ENCODE peak calls at places on chromosomes 11 and 22, in ten cellular contexts. V is IMR-90; R is substantia nigra; A is NCI-H1092 treated with DMSO at 0.1 percent for 48 hours; E is NCI-H2029 treated with DMSO at 0.1 percent for 48 hours; M is NCI-H1694 treated with DMSO at 0.1 percent for 48 hours; X is sciatic nerve; W is globus pallidus; Z is left lung; D is activated CD4-positive, CD25-positive, alpha-beta regulatory T cell treated with anti-CD3 and anti-CD28 coated beads, Interleukin-2, amount 50 U/mL, for 16 hours. N is an unnamed sample.

GRCh38 chr11:12290477-12290922 is 86.9 kb upstream of the PARVA start:
- DNase-seq in D (no peak), W (no peak), M (no peak), A (no peak), E (no peak), V (no peak), Z (no peak), R (no peak), X (no peak), N (no peak)

GRCh38 chr11:113949891-113950290 is 25.0 kb upstream of the HTR3A start:
- DNase-seq in Z (no peak), X (no peak), R (no peak), V (no peak), D (no peak), E (no peak), W (no peak), A (no peak), M (no peak), N (no peak)

GRCh38 chr11:88827018-88827676 is 238.6 kb downstream of the GRM5 start:
- DNase-seq in Z (no peak), M (no peak), D (no peak), W (no peak), R (no peak), X (no peak), A (no peak), V (no peak), E (no peak), N (no peak)

GRCh38 chr11:35635933-35636332 is 17.7 kb downstream of the FJX1 start:
- DNase-seq in D (no peak), E (no peak), M (no peak), A (no peak), W (no peak), R (no peak), Z (no peak), X (no peak), V (no peak), N (no peak)

GRCh38 chr11:86938900-86939880 is 16.0 kb downstream of the FZD4 start:
- DNase-seq in V (peak), W (peak), D (no peak), Z (no peak), E (peak), M (peak), A (peak), R (no peak), X (no peak), N (no peak)

GRCh38 chr22:46848227-46848626 is 85.8 kb downstream of the TBC1D22A start:
- DNase-seq in R (no peak), E (no peak), W (no peak), Z (no peak), D (no peak), M (no peak), A (no peak), V (peak), X (no peak), N (no peak)

GRCh38 chr11:113960702-113961330 is 14.1 kb upstream of the HTR3A start:
- DNase-seq in X (no peak), V (no peak), M (no peak), W (no peak), A (no peak), Z (no peak), R (no peak), D (no peak), E (peak), N (no peak)

GRCh38 chr11:32451808-32452207 is 16.5 kb upstream of the WT1 start:
- DNase-seq in Z (no peak), E (no peak), R (no peak), A (no peak), M (no peak), W (peak), X (no peak), V (no peak), D (no peak), N (no peak)

GRCh38 chr11:112174789-112175595 is at the start of gene BCO2:
- DNase-seq in Z (peak), R (peak), D (no peak), A (peak), X (peak), E (peak), M (no peak), V (peak), W (peak), N (peak)

GRCh38 chr22:44584256-44584902 is 86.3 kb upstream of the RTL6 start:
- DNase-seq in V (no peak), M (no peak), Z (peak), A (no peak), D (no peak), R (no peak), E (no peak), W (no peak), X (peak), N (no peak)

GRCh38 chr11:57513911-57514537 is 1.5 kb downstream of the SLC43A1 start:
- DNase-seq in E (no peak), D (no peak), A (peak), M (no peak), W (no peak), V (peak), R (peak), Z (peak), X (peak), N (peak)

GRCh38 chr11:58573451-58574104 is 2.1 kb downstream of the LPXN start:
- DNase-seq in V (peak), M (no peak), Z (no peak), D (peak), W (peak), A (no peak), X (peak), E (no peak), R (no peak), N (no peak)

GRCh38 chr11:1827931-1828330 is 6.9 kb upstream of the SYT8 start:
- DNase-seq in X (no peak), M (no peak), A (no peak), Z (no peak), R (no peak), D (no peak), E (no peak), V (no peak), W (no peak), N (peak)

GRCh38 chr11:78698612-78699011 is 123.9 kb upstream of the NARS2 start:
- DNase-seq in V (peak), E (no peak), W (no peak), X (peak), Z (no peak), D (no peak), A (no peak), R (no peak), M (no peak), N (no peak)

GRCh38 chr22:28180804-28181203 is 261.7 kb upstream of the PITPNB start:
- DNase-seq in D (no peak), V (no peak), A (no peak), M (no peak), W (no peak), X (no peak), R (no peak), Z (no peak), E (no peak), N (no peak)

GRCh38 chr11:111978028-111978771 is 41.1 kb downstream of the DIXDC1 start:
- DNase-seq in E (no peak), V (peak), R (peak), M (no peak), X (peak), Z (no peak), D (no peak), A (peak), W (peak), N (peak)

GRCh38 chr11:47355283-47356128 is 3.0 kb upstream of the MYBPC3 start:
- DNase-seq in V (peak), W (peak), D (no peak), A (peak), Z (peak), M (peak), R (peak), E (peak), X (peak), N (peak)

GRCh38 chr11:12126352-12127019 is 16.1 kb downstream of the MICAL2 start:
- DNase-seq in X (no peak), V (peak), M (no peak), A (no peak), D (no peak), Z (peak), R (no peak), W (no peak), E (no peak), N (no peak)

GRCh38 chr22:31585161-31585859 is 76.7 kb downstream of the PISD start:
- DNase-seq in X (no peak), W (no peak), V (peak), R (no peak), M (no peak), A (no peak), D (no peak), E (no peak), Z (no peak), N (no peak)

GRCh38 chr11:45179686-45180085 is 33.2 kb downstream of the PRDM11 start:
- DNase-seq in Z (no peak), V (no peak), A (peak), X (no peak), D (no peak), R (no peak), E (no peak), W (no peak), M (no peak), N (no peak)

GRCh38 chr22:31625661-31626426 is 36.2 kb downstream of the PISD start:
- DNase-seq in W (peak), D (no peak), R (peak), V (peak), M (peak), A (no peak), E (no peak), Z (peak), X (peak), N (no peak)

GRCh38 chr11:129018991-129019390 is 76.3 kb upstream of the TP53AIP1 start:
- DNase-seq in D (no peak), W (no peak), Z (no peak), A (no peak), V (no peak), E (no peak), R (no peak), X (no peak), M (no peak), N (no peak)

GRCh38 chr22:31603574-31603973 is 58.4 kb downstream of the PISD start:
- DNase-seq in X (peak), Z (no peak), R (no peak), V (no peak), W (no peak), M (no peak), D (no peak), E (no peak), A (no peak), N (no peak)

GRCh38 chr11:129814244-129814992 is 1.2 kb upstream of the TMEM45B start:
- DNase-seq in V (no peak), R (no peak), Z (no peak), D (peak), E (no peak), W (no peak), A (no peak), M (no peak), X (no peak), N (no peak)

GRCh38 chr22:49726701-49727101 is 101.0 kb downstream of the BRD1 start:
- DNase-seq in V (no peak), D (no peak), M (no peak), A (no peak), Z (peak), E (no peak), W (no peak), R (no peak), X (no peak), N (no peak)

GRCh38 chr11:92939305-92939704 is 30.1 kb upstream of the MTNR1B start:
- DNase-seq in Z (no peak), V (no peak), R (no peak), A (no peak), W (no peak), E (no peak), M (no peak), D (no peak), X (no peak), N (no peak)

GRCh38 chr11:100098560-100098959 is 588.5 kb upstream of the ARHGAP42 start:
- DNase-seq in M (no peak), D (no peak), W (no peak), A (no peak), R (no peak), V (no peak), X (no peak), Z (no peak), E (no peak), N (no peak)

GRCh38 chr11:24679686-24680318 is 182.9 kb downstream of the LUZP2 start:
- DNase-seq in W (no peak), X (no peak), M (no peak), D (no peak), A (no peak), R (no peak), V (peak), Z (no peak), E (no peak), N (no peak)

GRCh38 chr11:86888164-86888977 is 66.8 kb downstream of the FZD4 start:
- DNase-seq in Z (no peak), A (no peak), V (peak), M (no peak), X (no peak), E (no peak), R (no peak), W (no peak), D (no peak), N (no peak)

GRCh38 chr11:92880391-92880790 is 89.1 kb upstream of the MTNR1B start:
- DNase-seq in R (no peak), Z (no peak), M (no peak), E (no peak), X (no peak), A (no peak), V (no peak), D (no peak), W (no peak), N (no peak)

GRCh38 chr11:61885784-61886580 is 5.4 kb downstream of the FADS3 start:
- DNase-seq in V (no peak), D (no peak), A (no peak), X (no peak), M (no peak), R (no peak), W (no peak), E (no peak), Z (no peak), N (no peak)

GRCh38 chr11:61975638-61976419 is 8.4 kb upstream of the FTH1 start:
- DNase-seq in M (no peak), V (no peak), W (no peak), D (no peak), R (no peak), A (no peak), E (no peak), Z (no peak), X (no peak), N (no peak)

GRCh38 chr11:20156280-20156875 is 3.9 kb downstream of the DBX1 start:
- DNase-seq in E (no peak), R (no peak), V (no peak), X (no peak), W (no peak), M (no peak), D (no peak), A (peak), Z (peak), N (no peak)

GRCh38 chr11:58513747-58514367 is 6.0 kb upstream of the OR5B21 start:
- DNase-seq in E (no peak), Z (no peak), M (no peak), V (peak), X (no peak), A (peak), D (no peak), W (peak), R (peak), N (no peak)

GRCh38 chr11:94077568-94078293 is 50.9 kb upstream of the PANX1 start:
- DNase-seq in V (no peak), R (no peak), E (peak), A (no peak), X (no peak), W (no peak), Z (no peak), D (no peak), M (no peak), N (no peak)

GRCh38 chr11:69049490-69049867 is 747 bp downstream of the TPCN2 start:
- DNase-seq in R (no peak), Z (peak), W (no peak), M (no peak), D (no peak), X (no peak), E (no peak), A (no peak), V (no peak), N (no peak)

GRCh38 chr22:33397381-33397907 is 339.3 kb upstream of the SYN3 start:
- DNase-seq in M (no peak), X (no peak), W (no peak), V (peak), Z (no peak), R (no peak), E (no peak), D (no peak), A (no peak), N (no peak)

GRCh38 chr11:690738-691633 is 4.0 kb downstream of the DEAF1 start:
- DNase-seq in D (no peak), R (no peak), X (no peak), E (no peak), W (no peak), Z (no peak), A (no peak), M (no peak), V (no peak), N (no peak)